ENCODE peak calls at places on chromosomes 6 and 20, in five cellular contexts. J is HepG2, S is NT2/D1, G is H1, P is GM12878. V is an unnamed sample.

GRCh38 chr20:31606928-31607639 is 2.0 kb downstream of the ID1 start:
- DNase-seq in J (peak), S (peak), G (peak), P (no peak), V (no peak)

GRCh38 chr20:10511166-10511506 is 76.0 kb downstream of the SLX4IP start:
- DNase-seq in J (no peak), S (no peak), G (no peak), P (no peak), V (no peak)

GRCh38 chr6:32439708-32440214 is at the start of gene HLA-DRA:
- DNase-seq in J (peak), S (no peak), G (peak), P (peak), V (peak)

GRCh38 chr6:27452496-27452897 is 20.4 kb downstream of the ZNF184 start:
- DNase-seq in J (no peak), S (no peak), G (no peak), P (no peak), V (no peak)

GRCh38 chr6:17017416-17017815 is 84.4 kb upstream of the STMND1 start:
- DNase-seq in J (no peak), S (no peak), G (no peak), P (no peak), V (no peak)

GRCh38 chr6:149483302-149483701 is 1.5 kb downstream of the ZC3H12D start:
- DNase-seq in J (no peak), S (no peak), G (no peak), P (no peak), V (no peak)

GRCh38 chr6:9516207-9516606 is 898.7 kb downstream of the TFAP2A start:
- DNase-seq in J (no peak), S (no peak), G (peak), P (no peak), V (peak)

GRCh38 chr6:31490115-31490873 is 7.7 kb upstream of the MICB start:
- DNase-seq in J (no peak), S (no peak), G (no peak), P (no peak), V (no peak)

GRCh38 chr20:36152266-36152665 is 2.3 kb upstream of the EPB41L1 start:
- DNase-seq in J (no peak), S (no peak), G (no peak), P (no peak), V (no peak)

GRCh38 chr6:170516783-170517616 is 36.1 kb downstream of the PSMB1 start:
- DNase-seq in J (peak), S (peak), G (no peak), P (no peak), V (peak)

GRCh38 chr6:5529015-5529414 is 267.7 kb downstream of the FARS2 start:
- DNase-seq in J (no peak), S (no peak), G (no peak), P (no peak), V (no peak)

GRCh38 chr6:145138469-145139185 is 596.7 kb downstream of the EPM2A start:
- DNase-seq in J (no peak), S (no peak), G (no peak), P (no peak), V (no peak)

GRCh38 chr6:160348552-160349441 is 619 bp downstream of the SLC22A3 start:
- DNase-seq in J (peak), S (no peak), G (peak), P (no peak), V (no peak)

GRCh38 chr6:42046491-42047219 is 3.7 kb upstream of the TAF8 start:
- DNase-seq in J (no peak), S (no peak), G (no peak), P (no peak), V (no peak)

GRCh38 chr20:34528921-34529297 is 12.7 kb downstream of the DYNLRB1 start:
- DNase-seq in J (no peak), S (no peak), G (no peak), P (no peak), V (no peak)

GRCh38 chr20:24700166-24700860 is 230.9 kb downstream of the SYNDIG1 start:
- DNase-seq in J (no peak), S (no peak), G (peak), P (no peak), V (no peak)

GRCh38 chr6:35396991-35397390 is 54.6 kb downstream of the PPARD start:
- DNase-seq in J (no peak), S (no peak), G (no peak), P (no peak), V (no peak)

GRCh38 chr6:39152247-39152646 is 37.3 kb upstream of the SAYSD1 start:
- DNase-seq in J (no peak), S (no peak), G (no peak), P (no peak), V (no peak)

GRCh38 chr6:127069659-127070279 is 48.7 kb upstream of the RSPO3 start:
- DNase-seq in J (peak), S (no peak), G (no peak), P (no peak), V (peak)

GRCh38 chr6:166950443-166950821 is 5.9 kb downstream of the RNASET2 start:
- DNase-seq in J (no peak), S (no peak), G (no peak), P (no peak), V (no peak)
- TF ChIP-seq SUZ12 in J (no peak), S (no peak), G (no peak), P (no peak), V (no peak)

GRCh38 chr6:137150072-137150471 is 23.4 kb downstream of the IL22RA2 start:
- DNase-seq in J (no peak), S (no peak), G (no peak), P (no peak), V (no peak)
- TF ChIP-seq SUZ12 in J (no peak), S (no peak), G (no peak), P (no peak), V (no peak)

DNA sequence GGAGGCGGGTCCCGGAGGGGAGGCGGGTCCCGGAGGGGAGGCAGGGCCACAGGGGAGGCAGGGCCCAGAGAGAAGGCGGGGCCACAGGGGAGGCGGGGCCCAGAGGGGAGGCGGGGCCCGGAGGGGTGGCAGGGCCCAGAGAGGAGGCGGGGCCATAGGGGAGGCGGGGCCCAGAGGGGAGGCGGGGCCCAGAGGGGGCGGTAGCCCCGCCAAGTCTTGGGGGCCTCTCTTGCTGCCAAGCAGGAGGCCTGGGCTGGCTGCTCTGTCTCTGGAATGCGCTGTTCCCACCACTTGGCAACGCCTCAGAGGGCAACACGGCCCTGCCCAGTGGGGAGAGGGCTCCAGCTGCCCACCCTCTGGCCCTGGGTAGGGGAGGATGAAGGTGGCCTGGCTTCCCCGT is 80.5 kb downstream of the YTHDF1 start:
- DNase-seq in J (no peak), S (no peak), G (no peak), P (no peak), V (peak)
- TF ChIP-seq SUZ12 in J (no peak), S (no peak), G (no peak), P (no peak), V (no peak)

GRCh38 chr20:47343007-47343472 is 13.5 kb downstream of the ZMYND8 start:
- DNase-seq in J (no peak), S (no peak), G (no peak), P (no peak), V (no peak)
- TF ChIP-seq SUZ12 in J (no peak), S (no peak), G (no peak), P (no peak), V (no peak)

GRCh38 chr6:156773935-156774871 is 3.0 kb upstream of the ARID1B start:
- DNase-seq in J (no peak), S (no peak), G (no peak), P (no peak), V (no peak)

GRCh38 chr6:156773476-156773875 is 3.7 kb upstream of the ARID1B start:
- DNase-seq in J (no peak), S (no peak), G (no peak), P (no peak), V (no peak)

GRCh38 chr6:156775717-156776116 is 1.5 kb upstream of the ARID1B start:
- DNase-seq in J (no peak), S (no peak), G (no peak), P (no peak), V (no peak)

GRCh38 chr6:156776470-156776840 is 723 bp upstream of the ARID1B start:
- DNase-seq in J (peak), S (no peak), G (peak), P (no peak), V (peak)

DNA sequence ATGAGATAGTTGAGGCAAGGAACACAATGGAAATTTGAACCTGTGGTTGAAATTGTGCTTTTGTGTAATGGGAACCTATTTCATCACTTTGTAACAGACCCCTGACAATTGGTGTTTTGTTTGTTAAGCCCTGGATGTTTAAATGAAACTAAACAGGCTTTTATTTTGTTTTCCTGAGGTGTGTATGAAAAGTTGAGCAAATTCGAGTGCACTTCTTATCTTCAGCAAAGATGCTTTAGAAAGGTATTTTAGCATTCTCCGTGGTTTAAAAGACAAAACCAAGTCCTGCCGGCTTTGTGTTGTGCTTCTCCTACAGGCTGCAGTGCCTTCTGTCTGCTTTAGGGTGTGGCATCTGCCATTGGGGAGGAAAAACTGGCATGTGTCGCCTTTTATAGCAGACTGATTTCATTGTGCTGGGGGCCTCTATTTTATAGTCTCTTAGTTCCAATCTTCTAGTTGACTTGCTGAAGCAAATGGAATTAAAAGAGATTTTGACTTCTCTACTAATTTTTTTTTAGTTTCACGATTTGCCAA is 2.2 kb upstream of the ARID1B start:
- DNase-seq in J (no peak), S (no peak), G (no peak), P (no peak), V (no peak)
- TF ChIP-seq SUZ12 in J (no peak), S (no peak), G (no peak), P (no peak), V (no peak)

DNA sequence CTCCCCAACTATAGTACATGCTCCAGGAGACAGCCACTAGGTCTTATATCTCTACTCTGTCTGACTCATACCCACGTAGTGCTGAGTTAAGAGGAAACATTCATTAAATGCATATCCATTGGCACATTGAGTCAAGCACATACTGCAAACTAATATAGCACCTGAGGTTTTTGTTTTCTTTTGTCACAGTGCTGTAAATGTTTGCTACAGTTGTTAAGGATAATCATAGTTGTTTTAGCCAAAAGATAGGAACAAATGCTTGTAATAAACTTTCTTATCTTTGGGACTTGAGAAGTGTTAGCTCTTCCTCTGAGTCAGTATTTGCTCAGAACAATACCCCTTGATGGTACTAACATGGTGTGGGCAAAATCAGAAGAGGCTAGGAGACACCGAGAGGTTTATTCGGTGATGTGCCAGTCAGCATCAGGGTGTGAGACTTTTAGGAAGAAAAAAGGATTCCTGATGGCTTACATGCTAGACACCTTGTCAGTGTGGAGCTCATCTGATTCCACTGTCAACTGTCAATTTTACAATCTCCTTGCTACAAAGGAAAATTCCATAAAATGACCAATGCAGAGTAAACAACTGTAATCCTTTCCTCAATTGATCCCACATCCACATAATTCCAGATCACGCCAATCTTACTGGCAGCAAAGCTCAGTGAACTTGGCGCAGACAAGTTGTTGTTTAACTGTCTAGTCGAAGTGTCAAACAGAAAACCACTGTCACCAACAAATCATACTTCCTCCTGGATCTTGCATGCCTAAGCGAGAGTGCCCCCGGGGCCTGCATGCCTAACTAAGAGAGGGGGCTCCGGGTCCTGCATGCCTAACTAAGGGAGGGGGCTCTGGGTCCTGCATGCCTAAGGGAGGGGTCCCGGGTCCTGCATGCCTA is 36.1 kb downstream of the ELOVL2 start:
- DNase-seq in J (peak), S (no peak), G (no peak), P (no peak), V (no peak)
- TF ChIP-seq SUZ12 in J (no peak), S (no peak), G (no peak), P (no peak), V (no peak)

GRCh38 chr20:58289143-58289542 is 20.4 kb upstream of the RAB22A start:
- DNase-seq in J (no peak), S (no peak), G (no peak), P (no peak), V (no peak)

GRCh38 chr20:58297394-58297793 is 12.1 kb upstream of the RAB22A start:
- DNase-seq in J (no peak), S (no peak), G (no peak), P (no peak), V (no peak)

GRCh38 chr20:58296328-58296837 is 13.1 kb upstream of the RAB22A start:
- DNase-seq in J (no peak), S (no peak), G (no peak), P (no peak), V (no peak)

GRCh38 chr20:58293453-58293852 is 16.1 kb upstream of the RAB22A start:
- DNase-seq in J (peak), S (no peak), G (no peak), P (no peak), V (peak)

GRCh38 chr20:58294497-58295455 is 14.7 kb upstream of the RAB22A start:
- DNase-seq in J (peak), S (no peak), G (no peak), P (no peak), V (no peak)
- TF ChIP-seq SUZ12 in J (no peak), S (no peak), G (no peak), P (no peak), V (no peak)

GRCh38 chr6:143490775-143491174 is 20.7 kb downstream of the FUCA2 start:
- DNase-seq in J (no peak), S (no peak), G (no peak), P (no peak), V (no peak)
- TF ChIP-seq SUZ12 in J (no peak), S (no peak), G (no peak), P (no peak), V (no peak)

DNA sequence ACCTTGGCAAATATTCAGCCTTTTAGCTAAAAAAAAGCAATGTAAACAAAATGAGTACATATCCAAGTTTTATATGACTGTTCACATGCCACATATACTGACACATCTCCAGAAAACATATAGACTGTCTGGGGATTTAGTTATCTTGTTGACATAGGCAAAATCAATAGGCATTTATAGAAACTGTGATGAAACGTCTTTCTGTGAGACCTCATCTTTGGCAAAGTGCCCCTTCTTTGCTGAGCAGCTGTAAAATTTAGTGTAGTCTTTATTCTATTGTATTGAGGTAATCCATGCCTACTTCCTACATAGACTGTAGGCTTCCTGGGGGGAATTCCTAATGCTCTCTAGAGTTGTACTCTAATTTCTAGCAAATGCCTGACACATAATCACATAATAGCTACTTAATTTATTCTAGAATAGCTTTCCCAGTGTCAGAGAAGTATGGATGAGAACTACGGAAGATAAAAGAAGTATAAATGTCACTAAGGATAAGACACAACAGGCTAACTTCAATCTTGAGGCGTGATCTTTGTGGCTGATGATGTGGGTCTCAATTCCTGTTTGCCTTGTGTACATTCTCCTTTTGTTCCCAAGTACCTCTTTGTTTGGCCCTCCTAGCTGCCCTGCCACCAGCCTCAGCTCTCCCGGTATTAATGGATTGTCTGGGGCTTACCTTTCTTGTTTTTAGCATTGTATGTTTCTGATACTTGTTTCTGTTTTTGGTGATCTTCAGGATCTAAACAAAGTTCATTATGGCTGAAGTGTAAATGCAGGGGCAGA is 30.6 kb downstream of the PTCHD4 start:
- DNase-seq in J (peak), S (no peak), G (no peak), P (no peak), V (no peak)
- TF ChIP-seq SUZ12 in J (no peak), S (no peak), G (no peak), P (no peak), V (no peak)

GRCh38 chr20:8408587-8409307 is 276.7 kb downstream of the PLCB1 start:
- DNase-seq in J (no peak), S (no peak), G (no peak), P (no peak), V (no peak)

GRCh38 chr20:8414611-8415274 is 282.7 kb downstream of the PLCB1 start:
- DNase-seq in J (peak), S (no peak), G (no peak), P (peak), V (no peak)
- TF ChIP-seq SUZ12 in J (no peak), S (no peak), G (no peak), P (no peak), V (no peak)